ENCODE peak calls at places on chromosomes 7 and 10, in four cellular contexts. Y is myocyte, I is hepatocyte, G is LoVo. M is an unnamed sample.

GRCh38 chr7:87427289-87427688 is 48.2 kb downstream of the ABCB4 start:
- DNase-seq in Y (no peak), I (no peak), G (no peak), M (no peak)

GRCh38 chr7:27101188-27101905 is 1.1 kb downstream of the HOXA2 start:
- DNase-seq in Y (no peak), I (no peak), G (no peak), M (no peak)

GRCh38 chr7:119086026-119086425 is 861.5 kb downstream of the ANKRD7 start:
- DNase-seq in Y (no peak), I (no peak), G (no peak), M (no peak)

GRCh38 chr10:230758-231157 is 95.5 kb downstream of the ZMYND11 start:
- DNase-seq in Y (no peak), I (no peak), G (no peak), M (peak; percentile 17)

GRCh38 chr7:6375346-6376101 is 72.2 kb downstream of the DAGLB start:
- DNase-seq in Y (peak; percentile 38), I (peak; percentile 32), G (no peak), M (no peak)

GRCh38 chr7:95491201-95491600 is 5.5 kb downstream of the ASB4 start:
- DNase-seq in Y (no peak), I (no peak), G (no peak), M (no peak)

GRCh38 chr7:46145412-46145811 is 224.3 kb upstream of the IGFBP3 start:
- DNase-seq in Y (peak; percentile 91), I (peak; percentile 58), G (peak; percentile 52), M (no peak)

GRCh38 chr10:128519581-128519980 is 393.4 kb upstream of the MKI67 start:
- DNase-seq in Y (no peak), I (no peak), G (no peak), M (no peak)

GRCh38 chr10:1411956-1412355 is 325.4 kb downstream of the ADARB2 start:
- DNase-seq in Y (no peak), I (no peak), G (no peak), M (no peak)

M was measured in dermis microvascular lymphatic vessel endothelial cell.